ENCODE peak calls at places on chromosomes 3 and 15, in seven cellular contexts. Z, V, H, F, Y, S and N are unnamed samples.

GRCh38 chr3:43030162-43030935 is 51.2 kb downstream of the GASK1A start:
- DNase-seq in H (no peak), F (no peak), S (no peak), Y (no peak), V (no peak), Z (no peak), N (no peak)

GRCh38 chr3:174023445-174023844 is 625.9 kb downstream of the NLGN1 start:
- DNase-seq in Y (no peak), F (no peak), Z (no peak), V (no peak), H (no peak), S (no peak), N (no peak)

GRCh38 chr15:25171856-25172687 is 217.3 kb downstream of the SNRPN start:
- DNase-seq in Y (no peak), S (no peak), Z (no peak), F (no peak), V (no peak), H (peak), N (no peak)

GRCh38 chr15:48230498-48230897 is 24.4 kb downstream of the SLC12A1 start:
- DNase-seq in H (no peak), F (no peak), V (no peak), Y (no peak), Z (no peak), S (no peak), N (no peak)

GRCh38 chr15:85019815-85020590 is 38.3 kb downstream of the PDE8A start:
- DNase-seq in Z (peak), V (no peak), F (no peak), H (no peak), S (no peak), Y (no peak), N (peak)

GRCh38 chr15:66945842-66946241 is 119.6 kb upstream of the SMAD3 start:
- DNase-seq in S (no peak), F (no peak), Z (no peak), V (no peak), H (no peak), Y (no peak), N (no peak)

GRCh38 chr15:100125627-100126231 is 216.0 kb downstream of the ADAMTS17 start:
- DNase-seq in H (peak), Z (no peak), Y (no peak), F (no peak), V (peak), S (peak), N (no peak)

GRCh38 chr3:46959169-46959515 is 17.4 kb downstream of the CCDC12 start:
- DNase-seq in V (no peak), S (no peak), H (no peak), F (no peak), Z (no peak), Y (no peak), N (no peak)

GRCh38 chr3:128296469-128297251 is 143.4 kb downstream of the EEFSEC start:
- DNase-seq in Y (no peak), S (no peak), H (peak), F (no peak), Z (no peak), V (no peak), N (no peak)

DNA sequence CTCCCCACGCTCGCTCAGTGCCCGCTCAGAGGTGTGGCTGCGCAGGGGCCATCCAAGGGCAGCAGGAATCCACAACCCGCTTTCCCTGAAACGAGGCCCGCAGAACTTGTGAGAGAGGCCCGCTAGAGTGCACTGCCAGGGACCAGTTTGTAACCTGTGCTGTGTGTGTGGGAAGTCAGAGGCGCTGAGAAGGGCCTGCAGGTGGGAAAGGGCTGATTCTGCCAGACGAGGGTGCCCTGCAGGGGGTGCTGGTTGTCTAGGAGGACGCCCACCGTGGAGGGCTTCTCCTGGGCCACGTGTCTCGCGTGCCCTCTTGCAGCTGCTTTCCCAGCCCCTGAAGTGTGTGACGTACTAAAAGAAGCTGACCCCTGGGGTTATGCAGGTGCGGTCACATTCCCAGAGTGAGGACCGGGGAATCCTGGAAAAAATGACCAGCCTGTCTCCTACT is 83.3 kb downstream of the C3orf70 start:
- DNase-seq in F (no peak), Y (peak), H (no peak), Z (no peak), S (no peak), V (no peak), N (no peak)
- TF ChIP-seq CTCF in F (no peak), Y (peak), H (no peak), Z (no peak), S (no peak), V (no peak), N (no peak)

GRCh38 chr15:89358755-89359439 is 24.3 kb upstream of the POLG start:
- DNase-seq in Z (peak), S (peak), F (peak), Y (peak), V (peak), H (peak), N (peak)

GRCh38 chr15:89359471-89360293 is 25.1 kb upstream of the POLG start:
- DNase-seq in Z (no peak), V (no peak), H (no peak), S (no peak), F (no peak), Y (no peak), N (no peak)

GRCh38 chr15:89356634-89357298 is 22.1 kb upstream of the POLG start:
- DNase-seq in V (no peak), H (no peak), S (no peak), Z (peak), Y (no peak), F (no peak), N (peak)

GRCh38 chr15:89360294-89360971 is 25.8 kb upstream of the POLG start:
- DNase-seq in Z (no peak), S (no peak), Y (no peak), F (no peak), V (no peak), H (no peak), N (no peak)

DNA sequence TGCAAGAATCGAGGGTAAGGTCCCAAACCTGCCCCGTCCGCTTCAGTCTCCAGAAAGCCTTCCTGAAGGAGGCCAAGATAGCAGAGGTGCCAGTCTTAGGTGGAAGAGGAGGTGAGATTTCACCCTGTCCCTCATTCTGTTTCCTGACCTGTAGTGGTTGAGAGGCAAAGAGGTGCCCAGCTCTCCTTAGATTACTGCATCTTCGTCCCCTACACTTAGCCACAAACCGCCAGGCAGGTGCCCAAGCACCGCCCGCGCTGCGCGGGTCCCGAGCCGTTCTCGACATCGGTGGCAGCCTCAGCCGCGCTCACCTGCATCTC is 23.8 kb upstream of the POLG start:
- DNase-seq in H (no peak), S (no peak), Z (no peak), Y (no peak), V (no peak), F (peak), N (no peak)
- TF ChIP-seq CTCF in H (no peak), S (no peak), Z (no peak), Y (no peak), V (no peak), F (no peak), N (no peak)

GRCh38 chr15:22989576-22990477 is 9.7 kb upstream of the CYFIP1 start:
- DNase-seq in Y (no peak), Z (peak), V (no peak), S (no peak), F (no peak), H (no peak), N (peak)
- TF ChIP-seq CTCF in Y (no peak), Z (peak), V (no peak), S (no peak), F (no peak), H (no peak), N (no peak)

DNA sequence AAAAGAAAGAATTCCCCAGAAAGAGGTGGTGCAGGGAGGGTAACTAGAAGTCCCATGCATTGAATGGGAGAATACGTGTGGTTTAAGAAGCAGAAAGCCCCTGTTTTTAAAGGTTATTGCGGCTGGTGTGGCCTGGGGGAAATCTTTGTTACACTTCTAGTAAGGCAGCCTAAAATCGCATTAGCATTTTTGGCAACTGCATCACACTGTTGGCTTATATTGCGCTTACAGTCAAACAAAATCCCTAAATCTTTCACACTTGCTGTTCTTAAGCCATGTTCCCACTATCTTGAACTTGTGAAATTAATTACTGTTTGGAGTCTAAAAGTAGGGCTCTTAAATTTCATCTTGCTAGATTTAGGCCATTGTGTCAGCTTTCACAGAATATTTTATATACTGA is 66.0 kb upstream of the GOLIM4 start:
- DNase-seq in V (no peak), F (no peak), H (no peak), S (no peak), Y (no peak), Z (no peak), N (no peak)
- TF ChIP-seq CTCF in V (no peak), F (no peak), H (no peak), S (no peak), Y (no peak), Z (no peak), N (no peak)

DNA sequence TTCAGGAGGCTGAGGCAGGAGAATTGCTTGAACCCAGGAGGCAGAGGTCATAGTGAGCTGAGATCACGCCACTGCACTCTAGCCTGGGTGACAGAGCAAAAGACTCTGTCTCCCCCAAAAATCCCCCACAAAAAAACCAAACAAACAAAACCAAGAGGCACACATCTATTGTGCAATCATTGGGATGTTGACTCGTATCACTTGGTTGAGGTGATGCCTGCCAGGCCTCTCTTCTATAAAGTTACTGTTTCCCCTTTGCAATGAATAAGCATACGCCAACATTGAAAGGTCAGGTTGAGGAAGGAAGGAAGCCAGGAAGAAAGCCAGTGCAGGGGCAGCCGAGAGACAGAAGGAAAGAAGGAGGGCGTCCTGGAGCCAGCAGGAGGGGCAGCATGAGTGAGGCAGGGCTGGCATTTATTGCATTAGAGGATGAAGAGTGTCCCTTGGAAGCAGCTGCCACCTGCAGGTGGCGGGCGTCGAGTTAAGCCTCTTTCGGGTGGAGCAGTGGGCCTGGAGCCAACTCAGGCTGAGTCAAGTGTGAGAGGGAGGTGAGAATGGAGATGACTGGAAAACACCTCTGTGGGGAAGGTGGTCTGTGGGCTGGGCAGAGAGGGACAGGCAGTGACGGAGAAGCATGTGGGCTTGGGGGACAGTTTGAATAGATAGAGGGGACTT is 8.3 kb upstream of the CSPG4 start:
- DNase-seq in S (no peak), Y (no peak), Z (peak), F (peak), V (no peak), H (no peak), N (peak)
- TF ChIP-seq CTCF in S (no peak), Y (peak), Z (peak), F (peak), V (no peak), H (peak), N (peak)

DNA sequence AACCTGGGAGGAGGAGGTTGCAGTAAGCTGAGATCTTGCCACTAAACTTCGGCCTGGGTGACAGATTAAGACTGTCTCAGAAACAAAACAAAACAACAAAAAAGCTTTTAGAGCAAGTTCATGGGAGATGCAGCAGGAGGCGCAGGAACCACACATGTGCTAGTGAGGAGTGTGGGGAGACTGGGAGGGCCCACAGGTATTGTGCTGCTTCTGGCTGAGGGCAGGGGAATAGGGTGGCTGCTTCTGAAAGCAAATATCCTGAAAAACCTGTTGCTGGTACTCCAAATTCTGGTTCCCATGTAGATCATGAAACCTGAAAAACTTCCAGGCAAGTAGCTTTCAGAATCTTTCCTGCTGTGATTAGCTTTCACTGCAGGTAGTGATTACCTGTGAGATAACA is 22.1 kb downstream of the TYRO3 start:
- DNase-seq in V (peak), Y (no peak), F (no peak), H (no peak), Z (peak), S (no peak), N (no peak)
- TF ChIP-seq CTCF in V (peak), Y (no peak), F (peak), H (no peak), Z (peak), S (no peak), N (no peak)